ENCODE peak calls at places on chromosomes 3 and 15, in ten cellular contexts. M is NCI-H345; V is T-cell; X is activated CD4-positive, alpha-beta T cell treated with anti-CD3 and anti-CD28 coated beads, Interleukin-2, amount 50 U/mL, for 48 hours; I is cerebellar cortex; U is breast epithelium; F is endothelial cell; R is HTR-8/SVneo; H is NCI-H1092; C is NCI-H1930. W is an unnamed sample.

GRCh38 chr3:113832477-113833164 is 6.0 kb upstream of the GRAMD1C start:
- DNase-seq in M (no peak), V (no peak), X (no peak), I (no peak), U (no peak), F (no peak), R (no peak), H (no peak), C (no peak), W (no peak)

GRCh38 chr3:8853081-8853480 is 83.7 kb upstream of the OXTR start:
- DNase-seq in M (no peak), V (no peak), X (no peak), I (no peak), U (no peak), F (no peak), R (no peak), H (no peak), C (no peak), W (no peak)

GRCh38 chr15:43105077-43105769 is 615 bp downstream of the UBR1 start:
- DNase-seq in M (peak), V (peak), X (no peak), I (no peak), U (no peak), F (peak), R (no peak), H (peak), C (no peak), W (no peak)

GRCh38 chr15:79002631-79003030 is 57.8 kb upstream of the CTSH start:
- DNase-seq in M (no peak), V (no peak), X (no peak), I (no peak), U (no peak), F (no peak), R (no peak), H (no peak), C (no peak), W (no peak)

GRCh38 chr15:52877255-52877654 is 87.1 kb upstream of the ONECUT1 start:
- DNase-seq in M (no peak), V (no peak), X (no peak), I (no peak), U (no peak), F (no peak), R (no peak), H (no peak), C (no peak), W (no peak)

GRCh38 chr15:85704021-85704420 is 90.7 kb downstream of the KLHL25 start:
- DNase-seq in M (no peak), V (no peak), X (no peak), I (no peak), U (no peak), F (no peak), R (no peak), H (no peak), C (no peak), W (no peak)

GRCh38 chr3:184767377-184767776 is 44.6 kb upstream of the VPS8 start:
- DNase-seq in M (no peak), V (no peak), X (no peak), I (no peak), U (no peak), F (no peak), R (no peak), H (no peak), C (no peak), W (no peak)

GRCh38 chr3:37718647-37719046 is 143.0 kb upstream of the CTDSPL start:
- DNase-seq in M (no peak), V (no peak), X (no peak), I (no peak), U (no peak), F (no peak), R (no peak), H (no peak), C (no peak), W (no peak)

GRCh38 chr3:76715426-76715825 is 324.5 kb upstream of the ROBO2 start:
- DNase-seq in M (no peak), V (no peak), X (no peak), I (no peak), U (no peak), F (no peak), R (no peak), H (no peak), C (no peak), W (no peak)

GRCh38 chr15:79675982-79676381 is 220.8 kb downstream of the MTHFS start:
- DNase-seq in M (no peak), V (no peak), X (no peak), I (no peak), U (no peak), F (no peak), R (no peak), H (no peak), C (no peak), W (no peak)

GRCh38 chr3:119315600-119316312 is 21.6 kb downstream of the ARHGAP31 start:
- DNase-seq in M (no peak), V (no peak), X (no peak), I (no peak), U (no peak), F (no peak), R (no peak), H (no peak), C (no peak), W (no peak)

GRCh38 chr15:87419341-87419740 is 837.2 kb downstream of the NTRK3 start:
- DNase-seq in M (no peak), V (no peak), X (no peak), I (no peak), U (no peak), F (no peak), R (no peak), H (no peak), C (no peak), W (no peak)

GRCh38 chr3:30440147-30440604 is 166.2 kb upstream of the TGFBR2 start:
- DNase-seq in M (no peak), V (no peak), X (no peak), I (no peak), U (no peak), F (no peak), R (peak), H (no peak), C (no peak), W (no peak)

GRCh38 chr3:108296239-108296638 is at the start of gene HHLA2:
- DNase-seq in M (no peak), V (no peak), X (no peak), I (no peak), U (no peak), F (no peak), R (no peak), H (no peak), C (no peak), W (no peak)

W was measured in iPS DF 19.7.